ENCODE peak calls at places on chromosomes 13 and 19, in four cellular contexts. S, U, L and O are unnamed samples.

GRCh38 chr13:42478531-42479156 is 95.3 kb upstream of the TNFSF11 start:
- DNase-seq in U (peak), S (no peak), L (no peak), O (no peak)

GRCh38 chr13:110907951-110908898 is 6.6 kb downstream of the ANKRD10 start:
- DNase-seq in U (peak), S (peak), L (no peak), O (no peak)

GRCh38 chr13:27476943-27477681 is 26.7 kb upstream of the MTIF3 start:
- DNase-seq in U (no peak), L (no peak), S (no peak), O (no peak)

GRCh38 chr19:46283771-46284170 is 13.1 kb upstream of the HIF3A start:
- DNase-seq in U (no peak), S (no peak), L (no peak), O (no peak)

GRCh38 chr13:45446181-45446580 is 18.6 kb upstream of the COG3 start:
- DNase-seq in L (no peak), S (no peak), U (no peak), O (no peak)

GRCh38 chr13:31968473-31968872 is 63.1 kb upstream of the FRY start:
- DNase-seq in U (no peak), L (no peak), S (no peak), O (no peak)

GRCh38 chr13:43285891-43286602 is 262.7 kb downstream of the DNAJC15 start:
- DNase-seq in S (no peak), U (no peak), L (no peak), O (no peak)

GRCh38 chr19:19385900-19386339 is 19.6 kb upstream of the GATAD2A start:
- DNase-seq in U (peak), S (no peak), L (no peak), O (peak)

GRCh38 chr19:17965370-17966114 is 1.4 kb upstream of the KCNN1 start:
- DNase-seq in L (no peak), S (no peak), U (no peak), O (no peak)

GRCh38 chr19:42423462-42424344 is 3.5 kb downstream of the LIPE start:
- DNase-seq in U (peak), L (no peak), S (no peak), O (peak)

GRCh38 chr13:46659413-46660065 is 106.6 kb downstream of the LRCH1 start:
- DNase-seq in U (no peak), L (no peak), S (no peak), O (no peak)

GRCh38 chr13:113947321-113948033 is 26.4 kb downstream of the C13orf46 start:
- DNase-seq in U (peak), L (peak), S (no peak), O (peak)

GRCh38 chr13:110652755-110653154 is 37.4 kb downstream of the NAXD start:
- DNase-seq in L (no peak), U (no peak), S (no peak), O (no peak)

GRCh38 chr13:30442854-30443379 is 20.6 kb downstream of the UBE2L5 start:
- DNase-seq in U (no peak), L (no peak), S (no peak), O (no peak)

GRCh38 chr13:30438286-30438685 is 16.0 kb downstream of the UBE2L5 start:
- DNase-seq in S (no peak), U (no peak), L (no peak), O (no peak)

GRCh38 chr13:30446122-30446500 is 19.6 kb downstream of the HMGB1 start:
- DNase-seq in S (no peak), U (peak), L (no peak), O (no peak)

GRCh38 chr13:30443957-30444404 is 21.7 kb downstream of the UBE2L5 start:
- DNase-seq in L (no peak), S (no peak), U (no peak), O (no peak)

DNA sequence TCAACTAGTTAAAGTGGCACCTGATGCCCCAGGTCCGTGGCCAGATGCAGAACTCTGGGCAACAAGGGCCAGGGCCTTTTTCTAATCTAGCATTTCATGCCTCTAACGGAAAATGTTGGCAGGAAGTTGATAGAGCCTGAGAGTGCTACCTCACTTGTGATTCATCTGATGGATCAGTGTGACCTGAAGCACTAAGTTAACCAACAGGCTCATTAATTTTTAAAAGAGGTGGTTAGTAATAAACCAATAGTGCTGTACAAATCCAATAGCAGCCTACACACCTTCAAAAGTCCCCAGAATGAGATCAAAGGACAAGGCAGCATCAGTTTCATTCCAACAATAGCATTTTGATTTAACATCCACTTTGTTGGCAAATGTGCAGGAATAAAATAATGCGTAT is 19.0 kb downstream of the UBE2L5 start:
- DNase-seq in S (no peak), U (no peak), L (no peak), O (no peak)
- TF ChIP-seq CREB1 in S (no peak), U (no peak), L (no peak), O (no peak)

GRCh38 chr13:86051134-86052103 is 252.2 kb upstream of the SLITRK6 start:
- DNase-seq in U (peak), S (no peak), L (no peak), O (no peak)
- TF ChIP-seq CREB1 in U (no peak), S (no peak), L (no peak), O (no peak)

GRCh38 chr19:30873003-30873402 is 476.2 kb downstream of the TSHZ3 start:
- DNase-seq in L (no peak), U (no peak), S (no peak), O (no peak)

GRCh38 chr19:30877591-30878230 is 471.5 kb downstream of the TSHZ3 start:
- DNase-seq in S (no peak), U (no peak), L (no peak), O (no peak)

GRCh38 chr19:30870861-30871260 is 478.4 kb downstream of the TSHZ3 start:
- DNase-seq in S (no peak), U (no peak), L (no peak), O (no peak)

GRCh38 chr19:30871979-30872378 is 477.3 kb downstream of the TSHZ3 start:
- DNase-seq in L (no peak), S (no peak), U (no peak), O (no peak)

GRCh38 chr19:30873691-30874090 is 475.5 kb downstream of the TSHZ3 start:
- DNase-seq in S (no peak), U (no peak), L (no peak), O (no peak)
- TF ChIP-seq CREB1 in S (no peak), U (no peak), L (no peak), O (no peak)

GRCh38 chr13:58097831-58098230 is 466.3 kb downstream of the PCDH17 start:
- DNase-seq in S (no peak), U (no peak), L (no peak), O (no peak)
- TF ChIP-seq CREB1 in S (no peak), U (no peak), L (no peak), O (no peak)